ENCODE peak calls at places on chromosomes 4 and X, in six cellular contexts. One of them, this sample, is unnamed.

GRCh38 chr4:154416183-154416543 is 75.4 kb downstream of the DCHS2 start:
- DNase-seq in aorta: no peak
- DNase-seq in cardiac muscle cell: peak; percentile 4
- DNase-seq in tibial artery: no peak
- DNase-seq in substantia nigra: peak; percentile 6
- DNase-seq in coronary artery: no peak
- DNase-seq in this sample: peak; percentile 31

GRCh38 chr4:172095161-172095560 is 282.0 kb downstream of the GALNTL6 start:
- DNase-seq in tibial artery: no peak
- DNase-seq in cardiac muscle cell: no peak
- DNase-seq in coronary artery: no peak
- DNase-seq in aorta: no peak
- DNase-seq in substantia nigra: no peak
- DNase-seq in this sample: no peak

GRCh38 chr4:26028793-26029511 is 114.9 kb downstream of the SMIM20 start:
- DNase-seq in tibial artery: peak; percentile 67
- DNase-seq in aorta: peak; percentile 93
- DNase-seq in substantia nigra: peak; percentile 60
- DNase-seq in coronary artery: no peak
- DNase-seq in cardiac muscle cell: peak; percentile 81
- DNase-seq in this sample: peak; percentile 58

GRCh38 chr4:2071912-2072867 is 13.1 kb downstream of the NAT8L start:
- DNase-seq in cardiac muscle cell: no peak
- DNase-seq in substantia nigra: no peak
- DNase-seq in coronary artery: no peak
- DNase-seq in tibial artery: no peak
- DNase-seq in aorta: peak; percentile 67
- DNase-seq in this sample: no peak

GRCh38 chrX:46628406-46629371 is 55.1 kb downstream of the CHST7 start:
- DNase-seq in aorta: no peak
- DNase-seq in substantia nigra: no peak
- DNase-seq in cardiac muscle cell: peak; percentile 38
- DNase-seq in coronary artery: peak; percentile 85
- DNase-seq in tibial artery: peak; percentile 80
- DNase-seq in this sample: no peak

GRCh38 chrX:54029543-54030143 is 14.6 kb downstream of the PHF8 start:
- DNase-seq in coronary artery: no peak
- DNase-seq in aorta: no peak
- DNase-seq in tibial artery: no peak
- DNase-seq in substantia nigra: no peak
- DNase-seq in cardiac muscle cell: no peak
- DNase-seq in this sample: no peak

GRCh38 chr4:27040351-27040750 is 179.7 kb downstream of the STIM2 start:
- DNase-seq in aorta: no peak
- DNase-seq in tibial artery: no peak
- DNase-seq in coronary artery: no peak
- DNase-seq in cardiac muscle cell: no peak
- DNase-seq in substantia nigra: no peak
- DNase-seq in this sample: no peak

GRCh38 chrX:24260827-24261550 is 52.9 kb downstream of the SUPT20HL2 start:
- DNase-seq in coronary artery: no peak
- DNase-seq in cardiac muscle cell: peak; percentile 82
- DNase-seq in aorta: no peak
- DNase-seq in tibial artery: peak; percentile 54
- DNase-seq in substantia nigra: no peak
- DNase-seq in this sample: no peak

GRCh38 chrX:13064599-13065143 is 20.3 kb upstream of the FAM9C start:
- DNase-seq in cardiac muscle cell: peak; percentile 85
- DNase-seq in tibial artery: peak; percentile 52
- DNase-seq in coronary artery: no peak
- DNase-seq in aorta: no peak
- DNase-seq in substantia nigra: no peak
- DNase-seq in this sample: no peak

GRCh38 chrX:40303256-40304077 is 205.7 kb upstream of the BCOR start:
- DNase-seq in tibial artery: no peak
- DNase-seq in cardiac muscle cell: no peak
- DNase-seq in coronary artery: no peak
- DNase-seq in substantia nigra: no peak
- DNase-seq in aorta: no peak
- DNase-seq in this sample: no peak

GRCh38 chr4:16457944-16458343 is 231.7 kb upstream of the TAPT1 start:
- DNase-seq in cardiac muscle cell: no peak
- DNase-seq in aorta: no peak
- DNase-seq in substantia nigra: no peak
- DNase-seq in tibial artery: no peak
- DNase-seq in coronary artery: no peak
- DNase-seq in this sample: no peak

GRCh38 chr4:123741906-123742305 is 345.3 kb downstream of the SPRY1 start:
- DNase-seq in substantia nigra: no peak
- DNase-seq in coronary artery: no peak
- DNase-seq in aorta: no peak
- DNase-seq in cardiac muscle cell: peak; percentile 75
- DNase-seq in tibial artery: no peak
- DNase-seq in this sample: no peak

GRCh38 chrX:74230094-74230493 is 73.9 kb upstream of the ZCCHC13 start:
- DNase-seq in cardiac muscle cell: peak; percentile 13
- DNase-seq in substantia nigra: no peak
- DNase-seq in tibial artery: no peak
- DNase-seq in aorta: no peak
- DNase-seq in coronary artery: no peak
- DNase-seq in this sample: no peak

GRCh38 chrX:152600853-152601635 is 36.7 kb upstream of the GABRQ start:
- DNase-seq in aorta: no peak
- DNase-seq in coronary artery: no peak
- DNase-seq in cardiac muscle cell: no peak
- DNase-seq in tibial artery: no peak
- DNase-seq in substantia nigra: no peak
- DNase-seq in this sample: peak; percentile 36
- H3K27ac ChIP-seq in aorta: no peak overlapping the region
- H3K27ac ChIP-seq in coronary artery: no peak overlapping the region
- H3K27ac ChIP-seq in cardiac muscle cell: no peak overlapping the region
- H3K27ac ChIP-seq in tibial artery: no peak overlapping the region
- H3K27ac ChIP-seq in substantia nigra: no peak overlapping the region
- H3K27ac ChIP-seq in this sample: peak overlapping the region; percentile 40

GRCh38 chrX:107723501-107723900 is 52.1 kb downstream of the TSC22D3 start:
- DNase-seq in cardiac muscle cell: no peak
- DNase-seq in coronary artery: no peak
- DNase-seq in tibial artery: no peak
- DNase-seq in substantia nigra: no peak
- DNase-seq in aorta: no peak
- DNase-seq in this sample: no peak

GRCh38 chrX:107721318-107721717 is 54.3 kb downstream of the TSC22D3 start:
- DNase-seq in coronary artery: no peak
- DNase-seq in substantia nigra: no peak
- DNase-seq in cardiac muscle cell: no peak
- DNase-seq in aorta: peak; percentile 67
- DNase-seq in tibial artery: peak; percentile 47
- DNase-seq in this sample: no peak

GRCh38 chrX:107725761-107726555 is 49.6 kb downstream of the TSC22D3 start:
- DNase-seq in coronary artery: no peak
- DNase-seq in tibial artery: no peak
- DNase-seq in aorta: peak; percentile 6
- DNase-seq in cardiac muscle cell: no peak
- DNase-seq in substantia nigra: no peak
- DNase-seq in this sample: no peak

GRCh38 chrX:107724653-107725052 is 50.9 kb downstream of the TSC22D3 start:
- DNase-seq in coronary artery: no peak
- DNase-seq in substantia nigra: no peak
- DNase-seq in aorta: no peak
- DNase-seq in cardiac muscle cell: no peak
- DNase-seq in tibial artery: no peak
- DNase-seq in this sample: no peak

DNA sequence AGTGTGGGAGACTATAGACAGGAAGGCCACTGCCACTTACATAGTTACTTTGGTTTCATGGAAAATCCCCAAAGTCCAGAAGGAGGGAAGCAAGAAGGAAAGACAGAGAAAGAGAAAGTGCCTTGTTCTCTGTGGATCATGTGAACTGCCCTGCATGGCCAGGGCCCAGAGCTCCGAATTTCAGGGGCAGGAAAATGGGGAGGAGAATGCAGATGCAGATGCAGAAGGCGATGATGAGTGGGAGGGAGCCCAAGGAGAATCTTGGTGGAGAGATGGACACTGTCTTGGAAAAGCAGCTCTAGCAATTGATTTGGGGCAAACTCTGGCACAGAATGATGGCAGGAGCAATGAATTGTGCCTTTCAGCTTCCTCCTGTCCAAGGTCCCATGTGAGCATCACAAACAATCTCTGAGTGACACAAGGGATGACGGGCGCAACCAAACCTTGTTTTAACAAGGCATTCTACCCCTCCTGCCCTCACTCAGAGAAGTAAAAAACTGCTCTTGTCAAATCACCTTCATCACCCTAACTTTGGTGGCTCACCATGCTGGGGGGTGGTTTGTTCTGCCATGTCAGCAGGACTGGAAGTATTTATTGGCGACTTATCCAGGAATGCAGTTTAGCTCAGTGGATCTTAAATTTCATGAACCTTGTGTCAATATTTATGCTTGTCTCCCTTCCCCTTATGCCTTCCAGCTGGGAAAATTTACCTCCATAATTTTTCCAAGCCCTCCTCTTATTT is 53.5 kb downstream of the TSC22D3 start:
- DNase-seq in coronary artery: no peak
- DNase-seq in aorta: no peak
- DNase-seq in substantia nigra: no peak
- DNase-seq in cardiac muscle cell: no peak
- DNase-seq in tibial artery: no peak
- DNase-seq in this sample: no peak
- H3K27ac ChIP-seq in coronary artery: peak overlapping the region; percentile 17
- H3K27ac ChIP-seq in aorta: no peak overlapping the region
- H3K27ac ChIP-seq in substantia nigra: peak overlapping the region; percentile 50
- H3K27ac ChIP-seq in cardiac muscle cell: no peak overlapping the region
- H3K27ac ChIP-seq in tibial artery: peak overlapping the region; percentile 59
- H3K27ac ChIP-seq in this sample: no peak overlapping the region

GRCh38 chr4:184371390-184371787 is 103.0 kb downstream of the IRF2 start:
- DNase-seq in aorta: no peak
- DNase-seq in substantia nigra: no peak
- DNase-seq in coronary artery: no peak
- DNase-seq in cardiac muscle cell: no peak
- DNase-seq in tibial artery: no peak
- DNase-seq in this sample: no peak

GRCh38 chr4:184368731-184369130 is 105.6 kb downstream of the IRF2 start:
- DNase-seq in coronary artery: no peak
- DNase-seq in aorta: no peak
- DNase-seq in substantia nigra: no peak
- DNase-seq in cardiac muscle cell: no peak
- DNase-seq in tibial artery: no peak
- DNase-seq in this sample: no peak

GRCh38 chr4:184368290-184368689 is 106.1 kb downstream of the IRF2 start:
- DNase-seq in aorta: no peak
- DNase-seq in cardiac muscle cell: no peak
- DNase-seq in coronary artery: no peak
- DNase-seq in substantia nigra: no peak
- DNase-seq in tibial artery: no peak
- DNase-seq in this sample: no peak

GRCh38 chr4:184369871-184370270 is 104.5 kb downstream of the IRF2 start:
- DNase-seq in substantia nigra: no peak
- DNase-seq in tibial artery: no peak
- DNase-seq in coronary artery: no peak
- DNase-seq in cardiac muscle cell: peak; percentile 63
- DNase-seq in aorta: no peak
- DNase-seq in this sample: no peak

GRCh38 chr4:184370711-184371389 is 103.5 kb downstream of the IRF2 start:
- DNase-seq in substantia nigra: no peak
- DNase-seq in tibial artery: no peak
- DNase-seq in cardiac muscle cell: peak; percentile 85
- DNase-seq in coronary artery: no peak
- DNase-seq in aorta: no peak
- DNase-seq in this sample: no peak
- H3K27ac ChIP-seq in substantia nigra: no peak overlapping the region
- H3K27ac ChIP-seq in tibial artery: no peak overlapping the region
- H3K27ac ChIP-seq in cardiac muscle cell: no peak overlapping the region
- H3K27ac ChIP-seq in coronary artery: peak overlapping the region; percentile 52
- H3K27ac ChIP-seq in aorta: no peak overlapping the region
- H3K27ac ChIP-seq in this sample: no peak overlapping the region

DNA sequence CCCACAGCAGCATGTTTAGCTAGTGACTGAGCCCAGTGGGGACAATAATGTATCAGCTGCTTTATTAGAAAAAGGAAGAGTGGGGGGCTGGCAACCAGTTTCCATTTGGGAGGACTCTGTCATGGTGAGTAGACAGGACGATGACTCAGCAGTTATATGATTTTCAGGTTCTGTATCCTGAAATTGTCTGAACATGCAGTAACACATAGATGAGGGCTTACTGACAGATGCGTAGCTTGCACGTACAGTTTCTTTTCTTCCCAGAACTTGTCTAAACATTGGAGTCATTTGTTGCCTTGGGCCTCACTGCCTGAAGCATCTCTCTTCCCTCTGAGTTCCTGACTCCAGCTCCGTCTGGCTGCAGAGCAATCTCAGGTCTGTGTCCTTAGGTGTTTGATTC is 1415.6 kb upstream of the TENM3 start:
- DNase-seq in coronary artery: no peak
- DNase-seq in substantia nigra: no peak
- DNase-seq in cardiac muscle cell: peak; percentile 23
- DNase-seq in tibial artery: no peak
- DNase-seq in aorta: no peak
- DNase-seq in this sample: no peak
- H3K27ac ChIP-seq in coronary artery: no peak overlapping the region
- H3K27ac ChIP-seq in substantia nigra: no peak overlapping the region
- H3K27ac ChIP-seq in cardiac muscle cell: no peak overlapping the region
- H3K27ac ChIP-seq in tibial artery: no peak overlapping the region
- H3K27ac ChIP-seq in aorta: no peak overlapping the region
- H3K27ac ChIP-seq in this sample: no peak overlapping the region

GRCh38 chr4:85128246-85129204 is 162.0 kb upstream of the WDFY3 start:
- DNase-seq in tibial artery: no peak
- DNase-seq in substantia nigra: no peak
- DNase-seq in coronary artery: no peak
- DNase-seq in cardiac muscle cell: no peak
- DNase-seq in aorta: no peak
- DNase-seq in this sample: no peak
- H3K27ac ChIP-seq in tibial artery: no peak overlapping the region
- H3K27ac ChIP-seq in substantia nigra: no peak overlapping the region
- H3K27ac ChIP-seq in coronary artery: no peak overlapping the region
- H3K27ac ChIP-seq in cardiac muscle cell: no peak overlapping the region
- H3K27ac ChIP-seq in aorta: no peak overlapping the region
- H3K27ac ChIP-seq in this sample: no peak overlapping the region